ENCODE peak calls at places on chromosome 20, in four cellular contexts. M is HepG2, R is H1, E is GM12878. X is an unnamed sample.

GRCh38 chr20:1761116-1761515 is 103.5 kb upstream of the SIRPG start:
- DNase-seq in R (no peak), M (no peak), E (no peak), X (no peak)

GRCh38 chr20:14521436-14521835 is 184.0 kb upstream of the FLRT3 start:
- DNase-seq in M (no peak), E (no peak), R (no peak), X (no peak)

GRCh38 chr20:20446613-20447012 is 78.7 kb downstream of the INSM1 start:
- DNase-seq in M (no peak), E (no peak), R (no peak), X (no peak)

GRCh38 chr20:1469925-1470571 is 3.4 kb upstream of the NSFL1C start:
- DNase-seq in M (peak; percentile 99), E (peak; percentile 39), R (peak; percentile 84), X (peak; percentile 49)

GRCh38 chr20:53884859-53885654 is 185.3 kb downstream of the BCAS1 start:
- DNase-seq in M (no peak), R (no peak), E (no peak), X (no peak)

GRCh38 chr20:34675561-34675960 is 1.3 kb downstream of the PIGU start:
- DNase-seq in M (no peak), E (no peak), R (no peak), X (no peak)

GRCh38 chr20:37270586-37271420 is 9.2 kb upstream of the GHRH start:
- DNase-seq in E (peak; percentile 79), R (no peak), M (peak; percentile 75), X (no peak)

GRCh38 chr20:26209171-26209941 is 512.7 kb upstream of the ZNF337 start:
- DNase-seq in E (no peak), R (peak; percentile 55), M (no peak), X (no peak)

GRCh38 chr20:47050996-47051395 is 156.4 kb downstream of the EYA2 start:
- DNase-seq in M (no peak), R (no peak), E (no peak), X (no peak)

GRCh38 chr20:48275737-48276342 is 490.6 kb upstream of the SULF2 start:
- DNase-seq in R (no peak), M (no peak), E (no peak), X (no peak)

GRCh38 chr20:61694666-61695065 is 371.0 kb downstream of the TAF4 start:
- DNase-seq in M (no peak), R (no peak), E (no peak), X (no peak)

GRCh38 chr20:33063271-33063670 is 9.6 kb downstream of the BPIFB3 start:
- DNase-seq in R (no peak), E (no peak), M (no peak), X (no peak)

GRCh38 chr20:38607351-38607750 is 5.7 kb downstream of the ARHGAP40 start:
- DNase-seq in M (no peak), E (no peak), R (no peak), X (no peak)

GRCh38 chr20:13525225-13525940 is 113.3 kb downstream of the TASP1 start:
- DNase-seq in E (no peak), R (no peak), M (peak; percentile 68), X (no peak)

GRCh38 chr20:775679-776135 is 7.4 kb upstream of the SLC52A3 start:
- DNase-seq in M (no peak), E (no peak), R (peak; percentile 81), X (peak; percentile 39)

GRCh38 chr20:1509237-1509636 is 18.0 kb upstream of the SIRPB2 start:
- DNase-seq in M (peak; percentile 25), R (no peak), E (no peak), X (no peak)

GRCh38 chr20:61263084-61263695 is 11.1 kb downstream of the CDH4 start:
- DNase-seq in M (no peak), R (peak; percentile 95), E (no peak), X (peak; percentile 44)

GRCh38 chr20:52847739-52848359 is 124.3 kb upstream of the TSHZ2 start:
- DNase-seq in M (no peak), E (no peak), R (no peak), X (no peak)
- TF ChIP-seq RAD21 in M (no peak), E (no peak), R (no peak), X (no peak)

GRCh38 chr20:24588725-24589340 is 119.4 kb downstream of the SYNDIG1 start:
- DNase-seq in R (no peak), M (no peak), E (no peak), X (no peak)
- TF ChIP-seq ATF2 in R (no peak), M (no peak), E (no peak), X (no peak)

GRCh38 chr20:41133709-41134361 is 3.5 kb upstream of the PLCG1 start:
- DNase-seq in M (no peak), E (peak; percentile 94), R (no peak), X (peak; percentile 70)
- TF ChIP-seq RAD21 in M (no peak), E (no peak), R (no peak), X (no peak)

GRCh38 chr20:18613553-18613952 is 25.7 kb downstream of the DTD1 start:
- DNase-seq in M (no peak), R (no peak), E (no peak), X (no peak)
- TF ChIP-seq ATF2 in M (no peak), R (no peak), E (no peak), X (no peak)

GRCh38 chr20:59082981-59083380 is 40.4 kb upstream of the PRELID3B start:
- DNase-seq in R (no peak), E (no peak), M (no peak), X (no peak)
- TF ChIP-seq RAD21 in R (no peak), E (no peak), M (no peak), X (no peak)

X was measured in K562.